ENCODE peak calls at places on chromosome 12, in eight cellular contexts. F is A549, O is hepatocyte, W is uterus, B is tibial artery, A is IMR-90, H is A673, U is H9. N is an unnamed sample. For H3K9me3, the result is how much of the 10 kb centered on the place peaks cover.

GRCh38 chr12:93043877-93044209 is 114.7 kb upstream of the EEA1 start:
- DNase-seq in F (no peak), O (no peak), W (no peak), B (no peak), A (no peak), H (no peak), U (no peak), N (no peak)

GRCh38 chr12:99386907-99387306 is 260.6 kb upstream of the GARIN6 start:
- DNase-seq in F (peak), O (peak), W (no peak), B (no peak), A (peak), H (peak), U (no peak), N (no peak)

GRCh38 chr12:9711664-9712063 is 21.2 kb downstream of the CLECL1 start:
- DNase-seq in F (no peak), O (no peak), W (no peak), B (no peak), A (peak), H (no peak), U (no peak), N (no peak)

GRCh38 chr12:108371801-108372344 is 32.8 kb upstream of the CMKLR1 start:
- DNase-seq in F (no peak), O (peak), W (no peak), B (peak), A (peak), H (no peak), U (no peak), N (peak)

GRCh38 chr12:12070674-12071661 is at the start of gene BCL2L14:
- DNase-seq in F (no peak), O (peak), W (no peak), B (no peak), A (no peak), H (no peak), U (no peak), N (no peak)

GRCh38 chr12:42382013-42382696 is 56.2 kb downstream of the PPHLN1 start:
- DNase-seq in F (no peak), O (no peak), W (no peak), B (no peak), A (peak), H (no peak), U (no peak), N (no peak)

GRCh38 chr12:93541578-93542217 is 30.8 kb upstream of the SOCS2 start:
- DNase-seq in F (no peak), O (no peak), W (no peak), B (no peak), A (no peak), H (no peak), U (no peak), N (no peak)

GRCh38 chr12:115947696-115948062 is 329.8 kb downstream of the MED13L start:
- DNase-seq in F (no peak), O (no peak), W (no peak), B (no peak), A (no peak), H (no peak), U (no peak), N (no peak)

GRCh38 chr12:102441077-102441596 is 39.2 kb downstream of the IGF1 start:
- DNase-seq in F (no peak), O (no peak), W (no peak), B (no peak), A (peak), H (no peak), U (no peak), N (no peak)

GRCh38 chr12:11863478-11863906 is 207.2 kb upstream of the BCL2L14 start:
- DNase-seq in F (no peak), O (peak), W (peak), B (peak), A (no peak), H (no peak), U (no peak), N (peak)

GRCh38 chr12:106205208-106206069 is 42.4 kb downstream of the CKAP4 start:
- DNase-seq in F (no peak), O (no peak), W (no peak), B (no peak), A (no peak), H (peak), U (peak), N (no peak)

GRCh38 chr12:73424484-73424883 is 1113.2 kb upstream of the ATXN7L3B start:
- DNase-seq in F (no peak), O (no peak), W (no peak), B (no peak), A (no peak), H (no peak), U (no peak), N (no peak)

GRCh38 chr12:112977641-112978040 is 678 bp upstream of the OAS2 start:
- DNase-seq in F (no peak), O (no peak), W (no peak), B (no peak), A (no peak), H (no peak), U (no peak), N (no peak)

DNA sequence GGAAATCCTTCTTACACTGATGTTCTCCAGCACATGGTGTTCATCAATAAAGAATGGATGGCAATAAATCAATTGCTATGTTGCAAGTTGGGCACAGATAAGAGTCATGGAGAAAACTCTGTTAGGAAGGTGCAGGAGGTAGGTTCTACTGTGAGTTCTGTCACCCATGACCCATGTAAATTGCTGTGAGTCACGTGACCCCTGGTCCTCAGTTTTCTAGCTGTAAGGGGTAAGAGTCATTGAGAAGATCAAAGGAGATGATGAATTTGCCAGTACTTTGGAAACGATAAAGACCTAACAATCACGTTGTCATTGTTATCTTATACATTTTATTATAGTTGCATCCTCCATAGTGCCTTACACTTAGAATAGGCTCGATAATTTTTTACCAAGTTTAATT is 235.2 kb upstream of the ARID2 start:
- DNase-seq in F (no peak), O (no peak), W (no peak), B (no peak), A (no peak), H (no peak), U (no peak), N (no peak)
- H3K9me3 ChIP-seq in F (under half), O (under half), W (under half), B (under half), A (under half), H (under half), U (under half), N (under half)

DNA sequence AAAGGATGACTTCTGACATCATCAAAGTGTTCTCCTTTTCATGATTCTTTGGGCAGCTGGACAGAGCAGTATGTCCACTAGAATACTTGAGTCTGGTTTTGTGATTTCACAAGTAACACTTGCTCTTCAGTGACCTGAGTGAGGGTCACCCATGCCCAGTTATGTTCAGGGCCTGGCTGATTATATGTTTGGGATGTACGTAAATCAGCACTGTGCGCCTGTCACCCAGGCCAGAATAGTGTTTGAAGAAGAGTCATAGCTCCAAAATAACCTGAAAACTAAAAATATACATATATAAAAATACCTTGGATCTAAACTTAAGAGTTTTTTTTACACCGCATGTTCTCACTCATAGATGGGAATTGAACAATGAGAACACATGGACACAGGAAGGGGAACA is 3.8 kb downstream of the BICD1 start:
- DNase-seq in F (no peak), O (no peak), W (no peak), B (no peak), A (no peak), H (no peak), U (no peak), N (no peak)
- TF ChIP-seq CTCF in F (no peak), O (no peak), W (no peak), B (no peak), A (no peak), H (no peak), U (no peak), N (no peak)

DNA sequence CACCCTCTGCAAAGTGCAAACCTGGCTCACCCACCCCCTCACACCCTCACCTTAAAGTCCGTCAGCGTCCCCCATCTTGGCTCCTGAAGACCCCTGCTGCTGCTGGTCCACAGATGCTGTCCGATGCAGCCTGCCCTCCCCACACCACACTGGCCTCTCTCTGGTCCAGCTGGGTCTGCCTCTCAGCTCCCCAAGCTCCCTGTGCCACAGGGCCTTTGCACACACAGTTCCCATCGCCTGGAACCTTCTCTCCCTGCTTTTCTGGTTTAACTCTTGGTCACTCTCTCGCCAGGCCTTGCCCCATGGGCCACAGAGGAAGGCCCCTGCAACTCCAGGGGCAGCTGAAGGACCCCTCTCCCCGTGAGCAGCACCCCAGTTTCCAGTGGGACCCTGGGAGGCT is 44.9 kb downstream of the TESC start:
- DNase-seq in F (no peak), O (no peak), W (no peak), B (no peak), A (no peak), H (no peak), U (no peak), N (no peak)
- H3K9me3 ChIP-seq in F (under half), O (under half), W (under half), B (under half), A (under half), H (under half), U (under half), N (under half)

DNA sequence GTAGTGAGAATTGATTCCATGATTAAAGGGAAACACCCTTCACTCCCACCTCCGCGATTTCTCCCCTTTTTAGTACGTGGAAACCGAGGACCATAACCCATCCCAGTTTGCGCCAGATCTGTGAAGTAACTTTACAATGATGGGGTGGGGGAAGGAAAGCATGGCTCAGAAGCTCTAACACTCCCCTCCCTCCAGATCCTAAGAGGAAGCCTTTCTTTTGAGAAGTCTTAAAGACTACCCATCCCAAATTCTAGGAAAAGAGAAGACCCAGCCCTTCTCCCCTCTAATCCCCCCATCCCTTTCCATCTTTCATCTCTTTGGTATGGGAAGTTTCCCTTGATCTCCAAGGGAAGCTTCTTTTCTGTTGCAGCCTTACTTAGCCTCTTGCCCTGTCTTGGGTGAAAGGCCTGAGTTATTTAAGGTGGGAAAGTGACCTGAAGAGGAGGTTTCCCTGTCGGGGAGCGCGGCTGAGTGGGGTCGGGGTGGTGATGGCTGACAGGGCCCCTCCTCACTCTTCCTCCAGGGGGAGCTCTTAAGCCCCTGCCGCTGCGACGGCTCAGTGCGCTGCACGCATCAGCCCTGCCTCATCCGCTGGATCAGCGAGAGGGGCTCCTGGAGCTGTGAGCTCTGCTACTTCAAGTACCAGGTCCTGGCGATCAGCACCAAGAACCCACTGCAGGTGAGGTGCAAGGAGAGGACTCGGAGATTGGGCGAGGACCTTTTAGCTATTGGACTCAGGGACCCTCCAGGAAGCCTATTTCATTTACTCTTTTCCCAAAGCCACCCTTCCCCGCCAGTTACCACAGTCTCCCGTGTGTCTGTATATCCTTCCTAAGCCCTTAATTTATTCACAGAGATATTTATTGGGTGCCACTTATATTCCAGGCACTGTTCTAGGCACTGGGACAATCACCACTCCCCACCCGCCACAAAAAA is 1.8 kb downstream of the MARCHF9 start:
- DNase-seq in F (peak), O (peak), W (no peak), B (no peak), A (no peak), H (no peak), U (peak), N (no peak)
- TF ChIP-seq CTCF in F (peak), O (peak), W (peak), B (peak), A (peak), H (peak), U (peak), N (no peak)

GRCh38 chr12:19006626-19007025 is 122.9 kb upstream of the PLEKHA5 start:
- DNase-seq in F (no peak), O (no peak), W (no peak), B (no peak), A (no peak), H (no peak), U (no peak), N (no peak)
- H3K9me3 ChIP-seq in F (under half), O (under half), W (under half), B (under half), A (under half), H (under half), U (under half), N (under half)

GRCh38 chr12:27123642-27124041 is 41.3 kb upstream of the C12orf71 start:
- DNase-seq in F (peak), O (no peak), W (no peak), B (no peak), A (no peak), H (peak), U (no peak), N (no peak)
- TF ChIP-seq CTCF in F (peak), O (peak), W (no peak), B (peak), A (no peak), H (peak), U (peak), N (peak)

GRCh38 chr12:126547905-126548304 is 1482.7 kb downstream of the AACS start:
- DNase-seq in F (no peak), O (no peak), W (no peak), B (no peak), A (no peak), H (no peak), U (no peak), N (no peak)

GRCh38 chr12:126557659-126558058 is 1492.4 kb downstream of the AACS start:
- DNase-seq in F (no peak), O (no peak), W (no peak), B (no peak), A (no peak), H (no peak), U (no peak), N (no peak)

GRCh38 chr12:126554599-126554998 is 1489.4 kb downstream of the AACS start:
- DNase-seq in F (no peak), O (no peak), W (no peak), B (no peak), A (no peak), H (no peak), U (peak), N (no peak)

DNA sequence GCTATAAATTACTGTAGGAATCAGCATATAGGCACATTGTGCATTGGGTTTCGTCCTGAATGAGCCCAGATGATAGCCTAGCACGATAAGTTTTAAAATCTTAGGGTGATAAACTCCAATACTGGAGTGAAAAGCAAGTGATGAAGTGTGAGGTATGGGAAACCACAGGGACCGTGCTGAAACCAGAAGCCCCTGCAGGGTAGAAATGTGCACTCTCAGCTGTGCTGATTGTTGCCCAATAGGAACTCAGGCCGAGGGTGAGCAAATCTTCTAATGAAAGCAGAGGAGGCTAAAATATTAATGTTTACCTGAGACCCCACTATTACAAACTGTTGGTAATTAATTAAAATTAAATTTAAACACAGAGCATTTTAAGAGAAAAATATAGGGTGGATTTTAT is 1486.6 kb downstream of the AACS start:
- DNase-seq in F (no peak), O (no peak), W (no peak), B (no peak), A (no peak), H (no peak), U (no peak), N (no peak)
- H3K9me3 ChIP-seq in F (under half), O (under half), W (under half), B (under half), A (under half), H (under half), U (under half), N (under half)